ENCODE peak calls at places on chromosomes 2 and 18, in nine cellular contexts. J, C, A, T, K, Y, U, S and D are unnamed samples.

GRCh38 chr2:43032248-43032893 is 194.0 kb downstream of the ZFP36L2 start:
- DNase-seq in Y (no peak), J (no peak), A (no peak), S (peak; percentile 86), C (no peak), K (no peak), U (no peak), T (peak; percentile 87), D (no peak)

GRCh38 chr2:172429351-172429968 is 2.1 kb downstream of the ITGA6 start:
- DNase-seq in A (peak; percentile 40), T (no peak), U (no peak), C (peak; percentile 31), S (no peak), K (no peak), J (no peak), Y (no peak), D (peak; percentile 54)

GRCh38 chr18:48682768-48683167 is 143.9 kb downstream of the CTIF start:
- DNase-seq in S (peak; percentile 38), C (no peak), K (no peak), Y (no peak), J (no peak), A (no peak), U (no peak), T (no peak), D (no peak)

GRCh38 chr2:227340106-227340505 is 15.1 kb downstream of the MFF start:
- DNase-seq in C (no peak), Y (no peak), T (no peak), U (no peak), S (no peak), J (no peak), K (no peak), A (no peak), D (no peak)

GRCh38 chr18:48517048-48517447 is 21.8 kb upstream of the CTIF start:
- DNase-seq in S (no peak), K (no peak), C (no peak), Y (no peak), T (no peak), J (no peak), U (no peak), A (no peak), D (no peak)

GRCh38 chr18:29651121-29651675 is 1391.3 kb downstream of the DSC3 start:
- DNase-seq in J (no peak), S (no peak), T (no peak), C (peak; percentile 53), K (no peak), U (no peak), A (peak; percentile 17), Y (no peak), D (peak; percentile 88)

GRCh38 chr2:85713836-85714235 is 19.7 kb downstream of the GNLY start:
- DNase-seq in S (no peak), J (peak; percentile 5), A (no peak), K (no peak), Y (peak; percentile 68), C (no peak), T (no peak), U (no peak), D (no peak)

GRCh38 chr2:84451579-84451978 is 7.5 kb downstream of the SUCLG1 start:
- DNase-seq in J (no peak), C (no peak), S (no peak), Y (no peak), A (no peak), K (no peak), T (no peak), U (peak; percentile 57), D (no peak)

GRCh38 chr2:241619602-241620418 is 17.1 kb downstream of the THAP4 start:
- DNase-seq in U (no peak), K (peak; percentile 37), Y (no peak), J (no peak), T (no peak), S (no peak), C (no peak), A (no peak), D (no peak)

GRCh38 chr2:161424179-161424763 is 8.2 kb downstream of the TBR1 start:
- DNase-seq in S (peak; percentile 58), U (no peak), C (no peak), T (no peak), J (no peak), Y (no peak), K (no peak), A (no peak), D (no peak)

GRCh38 chr2:24671230-24671629 is 122.0 kb downstream of the PTRHD1 start:
- DNase-seq in S (no peak), T (no peak), K (no peak), U (no peak), J (no peak), Y (no peak), A (no peak), C (no peak), D (no peak)

GRCh38 chr2:172995323-172996244 is 80.1 kb upstream of the MAP3K20 start:
- DNase-seq in C (peak; percentile 91), U (no peak), J (no peak), K (no peak), A (peak; percentile 85), Y (no peak), S (no peak), T (peak; percentile 45), D (peak; percentile 93)

GRCh38 chr2:10019174-10019971 is 24.0 kb upstream of the KLF11 start:
- DNase-seq in C (peak; percentile 37), A (no peak), S (peak; percentile 55), K (no peak), Y (no peak), J (no peak), T (no peak), U (no peak), D (peak; percentile 87)

GRCh38 chr2:170227467-170228075 is 49.6 kb downstream of the MYO3B start:
- DNase-seq in C (no peak), T (no peak), U (no peak), A (no peak), S (no peak), K (no peak), J (no peak), Y (no peak), D (no peak)

GRCh38 chr2:175180701-175181103 is 808 bp downstream of the ATP5MC3 start:
- DNase-seq in Y (no peak), U (no peak), A (peak; percentile 56), C (peak; percentile 41), K (peak; percentile 73), J (peak; percentile 43), S (peak; percentile 75), T (no peak), D (peak; percentile 58)

GRCh38 chr2:62248226-62248625 is 52.3 kb downstream of the B3GNT2 start:
- DNase-seq in U (no peak), J (no peak), S (no peak), T (no peak), A (no peak), K (no peak), Y (no peak), C (no peak), D (peak; percentile 15)

GRCh38 chr18:31744661-31745060 is 16.0 kb downstream of the SLC25A52 start:
- DNase-seq in S (no peak), T (no peak), U (no peak), Y (no peak), A (no peak), C (no peak), J (no peak), K (no peak), D (no peak)

GRCh38 chr18:24231773-24232735 is 93.2 kb downstream of the CABYR start:
- DNase-seq in S (no peak), U (no peak), J (no peak), A (peak; percentile 58), T (peak; percentile 68), Y (no peak), K (no peak), C (peak; percentile 37), D (peak; percentile 29)

GRCh38 chr2:112765251-112765650 is 842 bp upstream of the CKAP2L start:
- DNase-seq in K (peak; percentile 19), Y (no peak), C (no peak), A (no peak), U (no peak), T (no peak), J (no peak), S (no peak), D (no peak)

GRCh38 chr2:207408086-207408794 is 121.5 kb upstream of the CREB1 start:
- DNase-seq in K (no peak), T (no peak), J (no peak), A (peak; percentile 28), C (no peak), U (peak; percentile 58), S (no peak), Y (peak; percentile 47), D (peak; percentile 96)

GRCh38 chr2:64405476-64406406 is 48.2 kb upstream of the LGALSL start:
- DNase-seq in C (peak; percentile 56), J (no peak), Y (no peak), A (peak; percentile 47), K (no peak), S (no peak), U (peak; percentile 4), T (peak; percentile 59), D (peak; percentile 47)

GRCh38 chr2:26613241-26614204 is 27.6 kb downstream of the CIB4 start:
- DNase-seq in S (peak; percentile 78), T (no peak), K (no peak), U (peak; percentile 15), J (no peak), Y (no peak), A (peak; percentile 24), C (no peak), D (no peak)